ENCODE peak calls at places on chromosome 9, in nine cellular contexts. One of them, this sample, is unnamed.

GRCh38 chr9:94846739-94847138 is 120.2 kb downstream of the AOPEP start:
- DNase-seq in effector memory CD4-positive, alpha-beta T cell: no peak
- DNase-seq in NCI-H1092: no peak
- DNase-seq in LHCN-M2: no peak
- DNase-seq in ureter: no peak
- DNase-seq in cardiac fibroblast: no peak
- DNase-seq in activated naive CD4-positive, alpha-beta T cell treated with anti-CD3 and anti-CD28 coated beads for 36 hours: no peak
- DNase-seq in kidney tubule cell: no peak
- DNase-seq in activated CD8-positive, alpha-beta T cell treated with anti-CD3 and anti-CD28 coated beads for 36 hours: no peak
- DNase-seq in this sample: no peak

GRCh38 chr9:101028346-101029299 is at the start of gene PLPPR1:
- DNase-seq in effector memory CD4-positive, alpha-beta T cell: no peak
- DNase-seq in NCI-H1092: peak
- DNase-seq in LHCN-M2: peak
- DNase-seq in ureter: no peak
- DNase-seq in cardiac fibroblast: peak
- DNase-seq in activated naive CD4-positive, alpha-beta T cell treated with anti-CD3 and anti-CD28 coated beads for 36 hours: peak
- DNase-seq in kidney tubule cell: peak
- DNase-seq in activated CD8-positive, alpha-beta T cell treated with anti-CD3 and anti-CD28 coated beads for 36 hours: peak
- DNase-seq in this sample: peak

GRCh38 chr9:98568234-98568922 is 140.4 kb downstream of the GABBR2 start:
- DNase-seq in effector memory CD4-positive, alpha-beta T cell: no peak
- DNase-seq in NCI-H1092: no peak
- DNase-seq in LHCN-M2: no peak
- DNase-seq in ureter: no peak
- DNase-seq in cardiac fibroblast: no peak
- DNase-seq in activated naive CD4-positive, alpha-beta T cell treated with anti-CD3 and anti-CD28 coated beads for 36 hours: no peak
- DNase-seq in kidney tubule cell: no peak
- DNase-seq in activated CD8-positive, alpha-beta T cell treated with anti-CD3 and anti-CD28 coated beads for 36 hours: no peak
- DNase-seq in this sample: no peak

GRCh38 chr9:83520292-83520691 is 17.9 kb downstream of the FRMD3 start:
- DNase-seq in effector memory CD4-positive, alpha-beta T cell: no peak
- DNase-seq in NCI-H1092: no peak
- DNase-seq in LHCN-M2: no peak
- DNase-seq in ureter: no peak
- DNase-seq in cardiac fibroblast: no peak
- DNase-seq in activated naive CD4-positive, alpha-beta T cell treated with anti-CD3 and anti-CD28 coated beads for 36 hours: no peak
- DNase-seq in kidney tubule cell: no peak
- DNase-seq in activated CD8-positive, alpha-beta T cell treated with anti-CD3 and anti-CD28 coated beads for 36 hours: no peak
- DNase-seq in this sample: no peak

GRCh38 chr9:126722252-126722921 is 82.5 kb upstream of the ZBTB43 start:
- DNase-seq in effector memory CD4-positive, alpha-beta T cell: peak
- DNase-seq in NCI-H1092: no peak
- DNase-seq in LHCN-M2: peak
- DNase-seq in ureter: peak
- DNase-seq in cardiac fibroblast: peak
- DNase-seq in activated naive CD4-positive, alpha-beta T cell treated with anti-CD3 and anti-CD28 coated beads for 36 hours: peak
- DNase-seq in kidney tubule cell: peak
- DNase-seq in activated CD8-positive, alpha-beta T cell treated with anti-CD3 and anti-CD28 coated beads for 36 hours: peak
- DNase-seq in this sample: no peak

GRCh38 chr9:37030591-37030939 is 3.5 kb downstream of the PAX5 start:
- DNase-seq in effector memory CD4-positive, alpha-beta T cell: no peak
- DNase-seq in NCI-H1092: no peak
- DNase-seq in LHCN-M2: no peak
- DNase-seq in ureter: no peak
- DNase-seq in cardiac fibroblast: no peak
- DNase-seq in activated naive CD4-positive, alpha-beta T cell treated with anti-CD3 and anti-CD28 coated beads for 36 hours: peak
- DNase-seq in kidney tubule cell: no peak
- DNase-seq in activated CD8-positive, alpha-beta T cell treated with anti-CD3 and anti-CD28 coated beads for 36 hours: peak
- DNase-seq in this sample: no peak

GRCh38 chr9:74861773-74862172 is 25.9 kb downstream of the TRPM6 start:
- DNase-seq in effector memory CD4-positive, alpha-beta T cell: no peak
- DNase-seq in NCI-H1092: no peak
- DNase-seq in LHCN-M2: no peak
- DNase-seq in ureter: no peak
- DNase-seq in cardiac fibroblast: no peak
- DNase-seq in activated naive CD4-positive, alpha-beta T cell treated with anti-CD3 and anti-CD28 coated beads for 36 hours: no peak
- DNase-seq in kidney tubule cell: no peak
- DNase-seq in activated CD8-positive, alpha-beta T cell treated with anti-CD3 and anti-CD28 coated beads for 36 hours: no peak
- DNase-seq in this sample: no peak

GRCh38 chr9:88733651-88734470 is 198.9 kb downstream of the NXNL2 start:
- DNase-seq in effector memory CD4-positive, alpha-beta T cell: no peak
- DNase-seq in NCI-H1092: no peak
- DNase-seq in LHCN-M2: peak
- DNase-seq in ureter: no peak
- DNase-seq in cardiac fibroblast: peak
- DNase-seq in activated naive CD4-positive, alpha-beta T cell treated with anti-CD3 and anti-CD28 coated beads for 36 hours: no peak
- DNase-seq in kidney tubule cell: peak
- DNase-seq in activated CD8-positive, alpha-beta T cell treated with anti-CD3 and anti-CD28 coated beads for 36 hours: no peak
- DNase-seq in this sample: no peak

GRCh38 chr9:36603006-36603405 is 30.3 kb downstream of the MELK start:
- DNase-seq in effector memory CD4-positive, alpha-beta T cell: no peak
- DNase-seq in NCI-H1092: no peak
- DNase-seq in LHCN-M2: peak
- DNase-seq in ureter: no peak
- DNase-seq in cardiac fibroblast: peak
- DNase-seq in activated naive CD4-positive, alpha-beta T cell treated with anti-CD3 and anti-CD28 coated beads for 36 hours: no peak
- DNase-seq in kidney tubule cell: peak
- DNase-seq in activated CD8-positive, alpha-beta T cell treated with anti-CD3 and anti-CD28 coated beads for 36 hours: no peak
- DNase-seq in this sample: no peak

GRCh38 chr9:73270967-73271722 is 119.5 kb downstream of the ANXA1 start:
- DNase-seq in effector memory CD4-positive, alpha-beta T cell: no peak
- DNase-seq in NCI-H1092: no peak
- DNase-seq in LHCN-M2: peak
- DNase-seq in ureter: no peak
- DNase-seq in cardiac fibroblast: peak
- DNase-seq in activated naive CD4-positive, alpha-beta T cell treated with anti-CD3 and anti-CD28 coated beads for 36 hours: no peak
- DNase-seq in kidney tubule cell: peak
- DNase-seq in activated CD8-positive, alpha-beta T cell treated with anti-CD3 and anti-CD28 coated beads for 36 hours: no peak
- DNase-seq in this sample: no peak

GRCh38 chr9:105103776-105104175 is 140.7 kb upstream of the SLC44A1 start:
- DNase-seq in effector memory CD4-positive, alpha-beta T cell: no peak
- DNase-seq in NCI-H1092: no peak
- DNase-seq in LHCN-M2: peak
- DNase-seq in ureter: no peak
- DNase-seq in cardiac fibroblast: no peak
- DNase-seq in activated naive CD4-positive, alpha-beta T cell treated with anti-CD3 and anti-CD28 coated beads for 36 hours: no peak
- DNase-seq in kidney tubule cell: peak
- DNase-seq in activated CD8-positive, alpha-beta T cell treated with anti-CD3 and anti-CD28 coated beads for 36 hours: no peak
- DNase-seq in this sample: no peak

GRCh38 chr9:2288309-2288708 is 273.2 kb downstream of the SMARCA2 start:
- DNase-seq in effector memory CD4-positive, alpha-beta T cell: no peak
- DNase-seq in NCI-H1092: no peak
- DNase-seq in LHCN-M2: no peak
- DNase-seq in ureter: no peak
- DNase-seq in cardiac fibroblast: no peak
- DNase-seq in activated naive CD4-positive, alpha-beta T cell treated with anti-CD3 and anti-CD28 coated beads for 36 hours: no peak
- DNase-seq in kidney tubule cell: no peak
- DNase-seq in activated CD8-positive, alpha-beta T cell treated with anti-CD3 and anti-CD28 coated beads for 36 hours: no peak
- DNase-seq in this sample: no peak

GRCh38 chr9:120366646-120367019 is 213.3 kb downstream of the CDK5RAP2 start:
- DNase-seq in effector memory CD4-positive, alpha-beta T cell: no peak
- DNase-seq in NCI-H1092: no peak
- DNase-seq in LHCN-M2: peak
- DNase-seq in ureter: no peak
- DNase-seq in cardiac fibroblast: peak
- DNase-seq in activated naive CD4-positive, alpha-beta T cell treated with anti-CD3 and anti-CD28 coated beads for 36 hours: no peak
- DNase-seq in kidney tubule cell: peak
- DNase-seq in activated CD8-positive, alpha-beta T cell treated with anti-CD3 and anti-CD28 coated beads for 36 hours: no peak
- DNase-seq in this sample: no peak

GRCh38 chr9:103714992-103715391 is 379.1 kb upstream of the SMC2 start:
- DNase-seq in effector memory CD4-positive, alpha-beta T cell: no peak
- DNase-seq in NCI-H1092: no peak
- DNase-seq in LHCN-M2: no peak
- DNase-seq in ureter: no peak
- DNase-seq in cardiac fibroblast: no peak
- DNase-seq in activated naive CD4-positive, alpha-beta T cell treated with anti-CD3 and anti-CD28 coated beads for 36 hours: no peak
- DNase-seq in kidney tubule cell: no peak
- DNase-seq in activated CD8-positive, alpha-beta T cell treated with anti-CD3 and anti-CD28 coated beads for 36 hours: no peak
- DNase-seq in this sample: no peak

GRCh38 chr9:70061776-70062175 is 18.1 kb downstream of the MAMDC2 start:
- DNase-seq in effector memory CD4-positive, alpha-beta T cell: no peak
- DNase-seq in NCI-H1092: no peak
- DNase-seq in LHCN-M2: peak
- DNase-seq in ureter: no peak
- DNase-seq in cardiac fibroblast: no peak
- DNase-seq in activated naive CD4-positive, alpha-beta T cell treated with anti-CD3 and anti-CD28 coated beads for 36 hours: no peak
- DNase-seq in kidney tubule cell: peak
- DNase-seq in activated CD8-positive, alpha-beta T cell treated with anti-CD3 and anti-CD28 coated beads for 36 hours: no peak
- DNase-seq in this sample: no peak

GRCh38 chr9:35538361-35539234 is 48.7 kb downstream of the RUSC2 start:
- DNase-seq in effector memory CD4-positive, alpha-beta T cell: no peak
- DNase-seq in NCI-H1092: no peak
- DNase-seq in LHCN-M2: peak
- DNase-seq in ureter: peak
- DNase-seq in cardiac fibroblast: peak
- DNase-seq in activated naive CD4-positive, alpha-beta T cell treated with anti-CD3 and anti-CD28 coated beads for 36 hours: no peak
- DNase-seq in kidney tubule cell: peak
- DNase-seq in activated CD8-positive, alpha-beta T cell treated with anti-CD3 and anti-CD28 coated beads for 36 hours: no peak
- DNase-seq in this sample: no peak

GRCh38 chr9:113640418-113640817 is 176.9 kb downstream of the RGS3 start:
- DNase-seq in effector memory CD4-positive, alpha-beta T cell: no peak
- DNase-seq in NCI-H1092: no peak
- DNase-seq in LHCN-M2: no peak
- DNase-seq in ureter: no peak
- DNase-seq in cardiac fibroblast: no peak
- DNase-seq in activated naive CD4-positive, alpha-beta T cell treated with anti-CD3 and anti-CD28 coated beads for 36 hours: no peak
- DNase-seq in kidney tubule cell: no peak
- DNase-seq in activated CD8-positive, alpha-beta T cell treated with anti-CD3 and anti-CD28 coated beads for 36 hours: no peak
- DNase-seq in this sample: no peak

GRCh38 chr9:132748450-132748849 is 78.2 kb downstream of the GTF3C4 start:
- DNase-seq in effector memory CD4-positive, alpha-beta T cell: no peak
- DNase-seq in NCI-H1092: no peak
- DNase-seq in LHCN-M2: no peak
- DNase-seq in ureter: no peak
- DNase-seq in cardiac fibroblast: no peak
- DNase-seq in activated naive CD4-positive, alpha-beta T cell treated with anti-CD3 and anti-CD28 coated beads for 36 hours: no peak
- DNase-seq in kidney tubule cell: peak
- DNase-seq in activated CD8-positive, alpha-beta T cell treated with anti-CD3 and anti-CD28 coated beads for 36 hours: no peak
- DNase-seq in this sample: no peak

GRCh38 chr9:81411961-81412360 is 277.4 kb downstream of the TLE1 start:
- DNase-seq in effector memory CD4-positive, alpha-beta T cell: no peak
- DNase-seq in NCI-H1092: no peak
- DNase-seq in LHCN-M2: peak
- DNase-seq in ureter: no peak
- DNase-seq in cardiac fibroblast: no peak
- DNase-seq in activated naive CD4-positive, alpha-beta T cell treated with anti-CD3 and anti-CD28 coated beads for 36 hours: no peak
- DNase-seq in kidney tubule cell: peak
- DNase-seq in activated CD8-positive, alpha-beta T cell treated with anti-CD3 and anti-CD28 coated beads for 36 hours: no peak
- DNase-seq in this sample: peak

GRCh38 chr9:2461886-2462285 is 159.7 kb upstream of the VLDLR start:
- DNase-seq in effector memory CD4-positive, alpha-beta T cell: no peak
- DNase-seq in NCI-H1092: peak
- DNase-seq in LHCN-M2: no peak
- DNase-seq in ureter: no peak
- DNase-seq in cardiac fibroblast: peak
- DNase-seq in activated naive CD4-positive, alpha-beta T cell treated with anti-CD3 and anti-CD28 coated beads for 36 hours: no peak
- DNase-seq in kidney tubule cell: no peak
- DNase-seq in activated CD8-positive, alpha-beta T cell treated with anti-CD3 and anti-CD28 coated beads for 36 hours: no peak
- DNase-seq in this sample: peak

GRCh38 chr9:108439967-108440366 is 415.8 kb downstream of the ACTL7B start:
- DNase-seq in effector memory CD4-positive, alpha-beta T cell: no peak
- DNase-seq in NCI-H1092: no peak
- DNase-seq in LHCN-M2: peak
- DNase-seq in ureter: no peak
- DNase-seq in cardiac fibroblast: peak
- DNase-seq in activated naive CD4-positive, alpha-beta T cell treated with anti-CD3 and anti-CD28 coated beads for 36 hours: no peak
- DNase-seq in kidney tubule cell: peak
- DNase-seq in activated CD8-positive, alpha-beta T cell treated with anti-CD3 and anti-CD28 coated beads for 36 hours: no peak
- DNase-seq in this sample: no peak

GRCh38 chr9:136765041-136765440 is 723 bp upstream of the LCN15 start:
- DNase-seq in effector memory CD4-positive, alpha-beta T cell: no peak
- DNase-seq in NCI-H1092: no peak
- DNase-seq in LHCN-M2: no peak
- DNase-seq in ureter: no peak
- DNase-seq in cardiac fibroblast: no peak
- DNase-seq in activated naive CD4-positive, alpha-beta T cell treated with anti-CD3 and anti-CD28 coated beads for 36 hours: no peak
- DNase-seq in kidney tubule cell: no peak
- DNase-seq in activated CD8-positive, alpha-beta T cell treated with anti-CD3 and anti-CD28 coated beads for 36 hours: no peak
- DNase-seq in this sample: no peak

GRCh38 chr9:133340256-133340655 is 4.3 kb upstream of the SURF6 start:
- DNase-seq in effector memory CD4-positive, alpha-beta T cell: no peak
- DNase-seq in NCI-H1092: no peak
- DNase-seq in LHCN-M2: no peak
- DNase-seq in ureter: no peak
- DNase-seq in cardiac fibroblast: no peak
- DNase-seq in activated naive CD4-positive, alpha-beta T cell treated with anti-CD3 and anti-CD28 coated beads for 36 hours: no peak
- DNase-seq in kidney tubule cell: no peak
- DNase-seq in activated CD8-positive, alpha-beta T cell treated with anti-CD3 and anti-CD28 coated beads for 36 hours: no peak
- DNase-seq in this sample: no peak

GRCh38 chr9:16213781-16214515 is 656.5 kb downstream of the BNC2 start:
- DNase-seq in effector memory CD4-positive, alpha-beta T cell: no peak
- DNase-seq in NCI-H1092: peak
- DNase-seq in LHCN-M2: peak
- DNase-seq in ureter: peak
- DNase-seq in cardiac fibroblast: peak
- DNase-seq in activated naive CD4-positive, alpha-beta T cell treated with anti-CD3 and anti-CD28 coated beads for 36 hours: no peak
- DNase-seq in kidney tubule cell: peak
- DNase-seq in activated CD8-positive, alpha-beta T cell treated with anti-CD3 and anti-CD28 coated beads for 36 hours: no peak
- DNase-seq in this sample: no peak

GRCh38 chr9:14215614-14216013 is 98.3 kb downstream of the NFIB start:
- DNase-seq in effector memory CD4-positive, alpha-beta T cell: no peak
- DNase-seq in NCI-H1092: no peak
- DNase-seq in LHCN-M2: peak
- DNase-seq in ureter: no peak
- DNase-seq in cardiac fibroblast: peak
- DNase-seq in activated naive CD4-positive, alpha-beta T cell treated with anti-CD3 and anti-CD28 coated beads for 36 hours: no peak
- DNase-seq in kidney tubule cell: no peak
- DNase-seq in activated CD8-positive, alpha-beta T cell treated with anti-CD3 and anti-CD28 coated beads for 36 hours: no peak
- DNase-seq in this sample: no peak

GRCh38 chr9:87564706-87565335 is 67.2 kb downstream of the DAPK1 start:
- DNase-seq in effector memory CD4-positive, alpha-beta T cell: no peak
- DNase-seq in NCI-H1092: no peak
- DNase-seq in LHCN-M2: no peak
- DNase-seq in ureter: no peak
- DNase-seq in cardiac fibroblast: no peak
- DNase-seq in activated naive CD4-positive, alpha-beta T cell treated with anti-CD3 and anti-CD28 coated beads for 36 hours: no peak
- DNase-seq in kidney tubule cell: peak
- DNase-seq in activated CD8-positive, alpha-beta T cell treated with anti-CD3 and anti-CD28 coated beads for 36 hours: no peak
- DNase-seq in this sample: no peak

GRCh38 chr9:115362101-115362500 is 244.1 kb upstream of the TNC start:
- DNase-seq in effector memory CD4-positive, alpha-beta T cell: no peak
- DNase-seq in NCI-H1092: no peak
- DNase-seq in LHCN-M2: no peak
- DNase-seq in ureter: no peak
- DNase-seq in cardiac fibroblast: no peak
- DNase-seq in activated naive CD4-positive, alpha-beta T cell treated with anti-CD3 and anti-CD28 coated beads for 36 hours: no peak
- DNase-seq in kidney tubule cell: no peak
- DNase-seq in activated CD8-positive, alpha-beta T cell treated with anti-CD3 and anti-CD28 coated beads for 36 hours: no peak
- DNase-seq in this sample: no peak

GRCh38 chr9:130780865-130781504 is 54.1 kb upstream of the ABL1 start:
- DNase-seq in effector memory CD4-positive, alpha-beta T cell: no peak
- DNase-seq in NCI-H1092: no peak
- DNase-seq in LHCN-M2: peak
- DNase-seq in ureter: peak
- DNase-seq in cardiac fibroblast: peak
- DNase-seq in activated naive CD4-positive, alpha-beta T cell treated with anti-CD3 and anti-CD28 coated beads for 36 hours: no peak
- DNase-seq in kidney tubule cell: no peak
- DNase-seq in activated CD8-positive, alpha-beta T cell treated with anti-CD3 and anti-CD28 coated beads for 36 hours: no peak
- DNase-seq in this sample: peak